ENCODE peak calls at places on chromosomes 2 and 18, in six cellular contexts. One of them, this sample, is unnamed.

GRCh38 chr2:67982956-67983355 is 79.8 kb downstream of the C1D start:
- DNase-seq in endothelial cell of umbilical vein: no peak
- DNase-seq in K562: no peak
- DNase-seq in GM23338: no peak
- DNase-seq in osteoblast: peak
- DNase-seq in IMR-90: peak
- DNase-seq in this sample: peak

GRCh38 chr2:70920367-70920715 is 15.4 kb upstream of the ATP6V1B1 start:
- DNase-seq in endothelial cell of umbilical vein: no peak
- DNase-seq in K562: no peak
- DNase-seq in GM23338: no peak
- DNase-seq in osteoblast: no peak
- DNase-seq in IMR-90: no peak
- DNase-seq in this sample: no peak

GRCh38 chr2:28339516-28340175 is 53.0 kb upstream of the FOSL2 start:
- DNase-seq in endothelial cell of umbilical vein: no peak
- DNase-seq in K562: no peak
- DNase-seq in GM23338: no peak
- DNase-seq in osteoblast: peak
- DNase-seq in IMR-90: no peak
- DNase-seq in this sample: no peak

GRCh38 chr2:197300139-197300538 is 10.4 kb downstream of the ANKRD44 start:
- DNase-seq in endothelial cell of umbilical vein: no peak
- DNase-seq in K562: no peak
- DNase-seq in GM23338: no peak
- DNase-seq in osteoblast: no peak
- DNase-seq in IMR-90: no peak
- DNase-seq in this sample: no peak

GRCh38 chr2:174635747-174636399 is 38.3 kb upstream of the WIPF1 start:
- DNase-seq in endothelial cell of umbilical vein: no peak
- DNase-seq in K562: no peak
- DNase-seq in GM23338: no peak
- DNase-seq in osteoblast: peak
- DNase-seq in IMR-90: peak
- DNase-seq in this sample: peak

GRCh38 chr2:224055101-224055500 is 16.0 kb upstream of the SERPINE2 start:
- DNase-seq in endothelial cell of umbilical vein: no peak
- DNase-seq in K562: no peak
- DNase-seq in GM23338: no peak
- DNase-seq in osteoblast: no peak
- DNase-seq in IMR-90: peak
- DNase-seq in this sample: no peak

GRCh38 chr18:8870528-8870927 is 165.2 kb downstream of the MTCL1 start:
- DNase-seq in endothelial cell of umbilical vein: no peak
- DNase-seq in K562: no peak
- DNase-seq in GM23338: no peak
- DNase-seq in osteoblast: no peak
- DNase-seq in IMR-90: no peak
- DNase-seq in this sample: peak

GRCh38 chr2:73985318-73986084 is 791 bp downstream of the TET3 start:
- DNase-seq in endothelial cell of umbilical vein: no peak
- DNase-seq in K562: peak
- DNase-seq in GM23338: peak
- DNase-seq in osteoblast: peak
- DNase-seq in IMR-90: no peak
- DNase-seq in this sample: peak

GRCh38 chr18:46899274-46899948 is 17.9 kb downstream of the PIAS2 start:
- DNase-seq in endothelial cell of umbilical vein: no peak
- DNase-seq in K562: no peak
- DNase-seq in GM23338: peak
- DNase-seq in osteoblast: no peak
- DNase-seq in IMR-90: peak
- DNase-seq in this sample: no peak

GRCh38 chr2:159034728-159035127 is 66.3 kb downstream of the TANC1 start:
- DNase-seq in endothelial cell of umbilical vein: no peak
- DNase-seq in K562: no peak
- DNase-seq in GM23338: no peak
- DNase-seq in osteoblast: no peak
- DNase-seq in IMR-90: no peak
- DNase-seq in this sample: no peak

GRCh38 chr2:147173186-147173575 is 671.6 kb upstream of the ACVR2A start:
- DNase-seq in endothelial cell of umbilical vein: no peak
- DNase-seq in K562: no peak
- DNase-seq in GM23338: no peak
- DNase-seq in osteoblast: no peak
- DNase-seq in IMR-90: no peak
- DNase-seq in this sample: peak

GRCh38 chr2:28678175-28678855 is 73.3 kb upstream of the PPP1CB start:
- DNase-seq in endothelial cell of umbilical vein: no peak
- DNase-seq in K562: no peak
- DNase-seq in GM23338: no peak
- DNase-seq in osteoblast: no peak
- DNase-seq in IMR-90: no peak
- DNase-seq in this sample: no peak

GRCh38 chr18:51290864-51291263 is 93.4 kb upstream of the MEX3C start:
- DNase-seq in endothelial cell of umbilical vein: no peak
- DNase-seq in K562: no peak
- DNase-seq in GM23338: no peak
- DNase-seq in osteoblast: no peak
- DNase-seq in IMR-90: no peak
- DNase-seq in this sample: peak

GRCh38 chr2:127047716-127048617 is 59.0 kb downstream of the BIN1 start:
- DNase-seq in endothelial cell of umbilical vein: no peak
- DNase-seq in K562: no peak
- DNase-seq in GM23338: no peak
- DNase-seq in osteoblast: peak
- DNase-seq in IMR-90: no peak
- DNase-seq in this sample: no peak

GRCh38 chr2:127128508-127128907 is 21.6 kb upstream of the BIN1 start:
- DNase-seq in endothelial cell of umbilical vein: no peak
- DNase-seq in K562: no peak
- DNase-seq in GM23338: peak
- DNase-seq in osteoblast: no peak
- DNase-seq in IMR-90: no peak
- DNase-seq in this sample: no peak

GRCh38 chr2:3303583-3304406 is 73.8 kb downstream of the EIPR1 start:
- DNase-seq in endothelial cell of umbilical vein: peak
- DNase-seq in K562: peak
- DNase-seq in GM23338: peak
- DNase-seq in osteoblast: peak
- DNase-seq in IMR-90: peak
- DNase-seq in this sample: peak

GRCh38 chr2:63038034-63038433 is 12.6 kb upstream of the OTX1 start:
- DNase-seq in endothelial cell of umbilical vein: no peak
- DNase-seq in K562: no peak
- DNase-seq in GM23338: peak
- DNase-seq in osteoblast: no peak
- DNase-seq in IMR-90: no peak
- DNase-seq in this sample: no peak

GRCh38 chr2:42558827-42559226 is 9.6 kb upstream of the MTA3 start:
- DNase-seq in endothelial cell of umbilical vein: no peak
- DNase-seq in K562: no peak
- DNase-seq in GM23338: no peak
- DNase-seq in osteoblast: no peak
- DNase-seq in IMR-90: no peak
- DNase-seq in this sample: no peak

GRCh38 chr2:105789745-105790466 is 45.2 kb downstream of the NCK2 start:
- DNase-seq in endothelial cell of umbilical vein: peak
- DNase-seq in K562: no peak
- DNase-seq in GM23338: no peak
- DNase-seq in osteoblast: peak
- DNase-seq in IMR-90: peak
- DNase-seq in this sample: peak

GRCh38 chr2:238895901-238896600 is 48.2 kb downstream of the TWIST2 start:
- DNase-seq in endothelial cell of umbilical vein: peak
- DNase-seq in K562: no peak
- DNase-seq in GM23338: peak
- DNase-seq in osteoblast: peak
- DNase-seq in IMR-90: peak
- DNase-seq in this sample: peak

GRCh38 chr2:170771049-170771937 is 1.1 kb downstream of the ERICH2 start:
- DNase-seq in endothelial cell of umbilical vein: no peak
- DNase-seq in K562: peak
- DNase-seq in GM23338: peak
- DNase-seq in osteoblast: peak
- DNase-seq in IMR-90: peak
- DNase-seq in this sample: peak

GRCh38 chr2:32063310-32064020 is at the start of gene SPAST:
- DNase-seq in endothelial cell of umbilical vein: peak
- DNase-seq in K562: peak
- DNase-seq in GM23338: peak
- DNase-seq in osteoblast: peak
- DNase-seq in IMR-90: peak
- DNase-seq in this sample: peak

GRCh38 chr2:37109523-37109922 is 25.2 kb downstream of the GPATCH11 start:
- DNase-seq in endothelial cell of umbilical vein: no peak
- DNase-seq in K562: no peak
- DNase-seq in GM23338: no peak
- DNase-seq in osteoblast: no peak
- DNase-seq in IMR-90: peak
- DNase-seq in this sample: no peak

GRCh38 chr2:151040036-151040435 is 221.6 kb downstream of the RBM43 start:
- DNase-seq in endothelial cell of umbilical vein: no peak
- DNase-seq in K562: no peak
- DNase-seq in GM23338: no peak
- DNase-seq in osteoblast: no peak
- DNase-seq in IMR-90: peak
- DNase-seq in this sample: peak

GRCh38 chr2:217703999-217704398 is 298.8 kb downstream of the TNS1 start:
- DNase-seq in endothelial cell of umbilical vein: no peak
- DNase-seq in K562: no peak
- DNase-seq in GM23338: no peak
- DNase-seq in osteoblast: no peak
- DNase-seq in IMR-90: no peak
- DNase-seq in this sample: no peak
- H2AFZ ChIP-seq in endothelial cell of umbilical vein: no peak
- H2AFZ ChIP-seq in K562: no peak
- H2AFZ ChIP-seq in GM23338: no peak
- H2AFZ ChIP-seq in osteoblast: no peak
- H2AFZ ChIP-seq in IMR-90: no peak
- H2AFZ ChIP-seq in this sample: no peak

DNA sequence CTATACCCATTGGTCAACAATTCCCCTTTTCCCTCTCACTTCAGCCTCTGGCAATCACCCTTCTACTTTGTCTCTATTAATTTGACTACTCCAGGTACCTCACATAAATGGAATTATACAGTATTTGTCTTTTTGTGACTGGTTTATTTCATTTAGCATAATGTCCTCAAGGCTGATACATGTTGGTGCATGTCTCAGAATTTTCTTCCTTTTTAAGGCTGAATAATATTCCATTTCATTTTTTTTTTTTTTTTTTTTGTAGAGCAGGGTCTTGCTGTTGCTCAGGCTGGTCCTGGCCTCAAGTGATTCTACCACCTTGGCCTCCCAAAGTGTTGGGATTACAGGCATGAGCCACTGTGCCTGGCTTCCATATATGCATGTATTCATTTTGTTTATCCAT is 1.9 kb downstream of the FKBP7 start:
- DNase-seq in endothelial cell of umbilical vein: no peak
- DNase-seq in K562: no peak
- DNase-seq in GM23338: no peak
- DNase-seq in osteoblast: no peak
- DNase-seq in IMR-90: no peak
- DNase-seq in this sample: no peak
- H3K4me3 ChIP-seq in endothelial cell of umbilical vein: no peak
- H3K4me3 ChIP-seq in K562: no peak
- H3K4me3 ChIP-seq in GM23338: no peak
- H3K4me3 ChIP-seq in osteoblast: no peak
- H3K4me3 ChIP-seq in IMR-90: no peak
- H3K4me3 ChIP-seq in this sample: no peak

GRCh38 chr2:201235865-201236811 is 24.2 kb upstream of the CASP8 start:
- DNase-seq in endothelial cell of umbilical vein: peak
- DNase-seq in K562: peak
- DNase-seq in GM23338: peak
- DNase-seq in osteoblast: peak
- DNase-seq in IMR-90: peak
- DNase-seq in this sample: peak
- H2AFZ ChIP-seq in endothelial cell of umbilical vein: peak
- H2AFZ ChIP-seq in K562: no peak
- H2AFZ ChIP-seq in GM23338: no peak
- H2AFZ ChIP-seq in osteoblast: peak
- H2AFZ ChIP-seq in IMR-90: peak
- H2AFZ ChIP-seq in this sample: peak

GRCh38 chr2:27069436-27069835 is 2.0 kb downstream of the OST4 start:
- DNase-seq in endothelial cell of umbilical vein: no peak
- DNase-seq in K562: no peak
- DNase-seq in GM23338: no peak
- DNase-seq in osteoblast: peak
- DNase-seq in IMR-90: no peak
- DNase-seq in this sample: no peak

GRCh38 chr2:27071990-27072830 is 756 bp upstream of the OST4 start:
- DNase-seq in endothelial cell of umbilical vein: peak
- DNase-seq in K562: peak
- DNase-seq in GM23338: peak
- DNase-seq in osteoblast: peak
- DNase-seq in IMR-90: peak
- DNase-seq in this sample: peak

GRCh38 chr2:27071277-27071989 is at the start of gene OST4:
- DNase-seq in endothelial cell of umbilical vein: peak
- DNase-seq in K562: peak
- DNase-seq in GM23338: peak
- DNase-seq in osteoblast: peak
- DNase-seq in IMR-90: peak
- DNase-seq in this sample: peak

GRCh38 chr2:27070653-27071276 is 689 bp downstream of the OST4 start:
- DNase-seq in endothelial cell of umbilical vein: no peak
- DNase-seq in K562: no peak
- DNase-seq in GM23338: no peak
- DNase-seq in osteoblast: peak
- DNase-seq in IMR-90: no peak
- DNase-seq in this sample: no peak

DNA sequence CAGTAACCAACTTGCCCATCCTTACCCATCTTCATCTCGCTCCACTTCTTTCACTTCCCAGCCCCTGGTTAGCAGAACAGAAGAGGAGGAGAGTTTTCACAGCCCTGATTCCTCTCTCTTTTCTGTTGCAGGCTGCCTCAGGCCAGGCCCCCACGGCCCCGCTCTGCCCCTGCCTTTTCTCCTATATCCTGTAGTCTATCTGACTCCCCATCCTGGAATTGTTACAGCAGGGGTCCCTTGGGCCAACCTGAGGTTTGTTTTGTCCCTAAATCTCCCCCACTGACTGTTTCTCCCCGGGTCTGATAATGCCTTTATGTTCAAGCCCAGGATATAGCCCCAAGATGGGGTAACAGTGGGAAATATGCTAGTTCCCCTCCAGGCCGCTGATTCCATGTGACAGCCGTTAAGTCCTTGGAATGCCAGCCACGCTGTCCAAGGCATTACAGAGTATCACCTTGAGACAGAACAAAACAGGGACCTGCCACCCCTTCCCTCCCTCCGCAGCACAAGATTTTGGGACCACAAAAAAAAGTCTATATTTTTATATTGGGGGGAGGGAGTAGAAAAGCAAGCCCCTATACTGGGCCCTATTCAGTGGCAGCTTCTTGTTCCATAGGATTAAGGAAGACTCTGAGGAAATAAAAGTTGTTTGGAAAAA is 1.4 kb downstream of the OST4 start:
- DNase-seq in endothelial cell of umbilical vein: no peak
- DNase-seq in K562: no peak
- DNase-seq in GM23338: no peak
- DNase-seq in osteoblast: peak
- DNase-seq in IMR-90: no peak
- DNase-seq in this sample: no peak
- H3K4me3 ChIP-seq in endothelial cell of umbilical vein: peak
- H3K4me3 ChIP-seq in K562: peak
- H3K4me3 ChIP-seq in GM23338: peak
- H3K4me3 ChIP-seq in osteoblast: peak
- H3K4me3 ChIP-seq in IMR-90: peak
- H3K4me3 ChIP-seq in this sample: peak

GRCh38 chr18:58947136-58947732 is 82.6 kb downstream of the ZNF532 start:
- DNase-seq in endothelial cell of umbilical vein: no peak
- DNase-seq in K562: no peak
- DNase-seq in GM23338: no peak
- DNase-seq in osteoblast: no peak
- DNase-seq in IMR-90: no peak
- DNase-seq in this sample: peak
- H2AFZ ChIP-seq in endothelial cell of umbilical vein: no peak
- H2AFZ ChIP-seq in K562: no peak
- H2AFZ ChIP-seq in GM23338: no peak
- H2AFZ ChIP-seq in osteoblast: no peak
- H2AFZ ChIP-seq in IMR-90: no peak
- H2AFZ ChIP-seq in this sample: no peak